ENCODE peak calls at places on chromosome 18, in seven cellular contexts. E, D, F, R, P, K and I are unnamed samples.

GRCh38 chr18:76476665-76477561 is 18.1 kb downstream of the ZNF516 start:
- DNase-seq in F (no peak), R (no peak), E (no peak), D (no peak), K (no peak), P (no peak), I (no peak)

GRCh38 chr18:48781041-48781989 is 169.4 kb downstream of the SMAD7 start:
- DNase-seq in K (peak; percentile 75), D (peak; percentile 54), P (peak; percentile 92), E (peak; percentile 93), F (peak; percentile 93), R (peak; percentile 18), I (peak; percentile 79)

GRCh38 chr18:65754121-65754520 is 3.3 kb downstream of the CDH7 start:
- DNase-seq in E (no peak), K (no peak), R (no peak), P (no peak), D (no peak), F (no peak), I (no peak)

GRCh38 chr18:28760299-28760698 is 583.4 kb upstream of the CDH2 start:
- DNase-seq in K (no peak), R (no peak), E (no peak), F (no peak), D (no peak), P (no peak), I (no peak)

GRCh38 chr18:41466436-41467160 is 488.4 kb upstream of the PIK3C3 start:
- DNase-seq in E (no peak), R (no peak), K (no peak), D (no peak), F (no peak), P (no peak), I (no peak)

GRCh38 chr18:52903858-52904257 is 563.9 kb downstream of the DCC start:
- DNase-seq in F (peak; percentile 9), R (no peak), K (peak; percentile 33), D (peak; percentile 69), P (no peak), E (no peak), I (peak; percentile 36)

GRCh38 chr18:45175505-45175904 is 439.8 kb upstream of the SLC14A2 start:
- DNase-seq in D (no peak), P (no peak), K (no peak), E (no peak), F (no peak), R (no peak), I (no peak)

GRCh38 chr18:49685231-49685942 is 123.5 kb downstream of the LIPG start:
- DNase-seq in D (no peak), F (no peak), E (no peak), P (no peak), R (no peak), K (no peak), I (no peak)

GRCh38 chr18:43574974-43575373 is 297.7 kb upstream of the SYT4 start:
- DNase-seq in P (no peak), K (no peak), E (no peak), R (no peak), D (no peak), F (no peak), I (no peak)

GRCh38 chr18:48921305-48922202 is 29.2 kb downstream of the SMAD7 start:
- DNase-seq in E (no peak), R (no peak), D (no peak), K (no peak), P (no peak), F (no peak), I (no peak)

GRCh38 chr18:635171-635570 is 22.3 kb upstream of the TYMS start:
- DNase-seq in E (no peak), P (no peak), K (no peak), D (no peak), F (no peak), R (no peak), I (no peak)

GRCh38 chr18:13831864-13832508 is 8.0 kb downstream of the MC5R start:
- DNase-seq in D (no peak), R (no peak), F (no peak), K (no peak), E (no peak), P (no peak), I (no peak)

GRCh38 chr18:65753520-65753919 is 2.7 kb downstream of the CDH7 start:
- DNase-seq in F (no peak), R (peak; percentile 8), D (no peak), K (no peak), E (no peak), P (no peak), I (no peak)

GRCh38 chr18:55878224-55878623 is 290.2 kb upstream of the TCF4 start:
- DNase-seq in E (no peak), F (no peak), P (no peak), R (no peak), D (no peak), K (no peak), I (no peak)

GRCh38 chr18:55875330-55875933 is 287.4 kb upstream of the TCF4 start:
- DNase-seq in K (no peak), R (no peak), P (no peak), F (no peak), E (no peak), D (no peak), I (no peak)

GRCh38 chr18:55876254-55876653 is 288.3 kb upstream of the TCF4 start:
- DNase-seq in P (no peak), F (no peak), E (no peak), R (no peak), D (no peak), K (no peak), I (no peak)

GRCh38 chr18:55879331-55879730 is 291.3 kb upstream of the TCF4 start:
- DNase-seq in K (no peak), R (no peak), D (no peak), P (no peak), E (no peak), F (no peak), I (no peak)

DNA sequence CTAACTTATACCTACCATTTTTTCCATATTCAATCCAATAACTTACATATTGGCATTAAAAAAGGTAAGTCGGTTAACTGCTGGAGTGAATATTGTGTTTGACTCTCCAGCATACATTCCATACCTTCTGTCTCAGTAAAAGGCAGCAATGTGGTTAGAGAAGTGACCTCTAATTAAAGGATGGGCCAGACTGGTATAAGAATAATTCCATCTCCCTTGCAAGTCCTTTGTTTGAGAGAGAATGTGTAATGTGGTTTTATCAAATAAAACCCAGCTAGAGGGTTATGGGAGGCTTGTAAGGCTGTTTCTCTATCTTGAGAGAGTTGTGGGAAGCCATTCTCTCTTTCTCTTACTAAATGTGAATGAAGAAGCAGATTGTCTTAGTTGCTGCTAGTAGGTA is 289.3 kb upstream of the TCF4 start:
- DNase-seq in D (no peak), K (no peak), P (no peak), E (no peak), F (no peak), R (no peak), I (no peak)
- H3K27ac ChIP-seq in D (no peak overlapping the region), K (no peak overlapping the region), P (no peak overlapping the region), E (no peak overlapping the region), F (no peak overlapping the region), R (no peak overlapping the region), I (no peak overlapping the region)

GRCh38 chr18:58580078-58580477 is 48.8 kb downstream of the ALPK2 start:
- DNase-seq in P (no peak), R (no peak), D (no peak), K (no peak), F (no peak), E (no peak), I (no peak)

GRCh38 chr18:58580623-58581022 is 48.3 kb downstream of the ALPK2 start:
- DNase-seq in F (no peak), R (no peak), E (no peak), D (no peak), K (no peak), P (no peak), I (no peak)

GRCh38 chr18:58579561-58580047 is 49.3 kb downstream of the ALPK2 start:
- DNase-seq in F (no peak), E (no peak), D (no peak), R (no peak), P (no peak), K (no peak), I (no peak)

GRCh38 chr18:58578835-58579560 is 49.9 kb downstream of the ALPK2 start:
- DNase-seq in D (no peak), P (no peak), E (no peak), K (no peak), R (no peak), F (no peak), I (no peak)

GRCh38 chr18:58581265-58581664 is 47.6 kb downstream of the ALPK2 start:
- DNase-seq in K (no peak), E (no peak), F (no peak), D (no peak), R (no peak), P (no peak), I (no peak)
- TF ChIP-seq CTCF in K (no peak), E (no peak), F (no peak), D (no peak), R (no peak), P (no peak), I (no peak)

DNA sequence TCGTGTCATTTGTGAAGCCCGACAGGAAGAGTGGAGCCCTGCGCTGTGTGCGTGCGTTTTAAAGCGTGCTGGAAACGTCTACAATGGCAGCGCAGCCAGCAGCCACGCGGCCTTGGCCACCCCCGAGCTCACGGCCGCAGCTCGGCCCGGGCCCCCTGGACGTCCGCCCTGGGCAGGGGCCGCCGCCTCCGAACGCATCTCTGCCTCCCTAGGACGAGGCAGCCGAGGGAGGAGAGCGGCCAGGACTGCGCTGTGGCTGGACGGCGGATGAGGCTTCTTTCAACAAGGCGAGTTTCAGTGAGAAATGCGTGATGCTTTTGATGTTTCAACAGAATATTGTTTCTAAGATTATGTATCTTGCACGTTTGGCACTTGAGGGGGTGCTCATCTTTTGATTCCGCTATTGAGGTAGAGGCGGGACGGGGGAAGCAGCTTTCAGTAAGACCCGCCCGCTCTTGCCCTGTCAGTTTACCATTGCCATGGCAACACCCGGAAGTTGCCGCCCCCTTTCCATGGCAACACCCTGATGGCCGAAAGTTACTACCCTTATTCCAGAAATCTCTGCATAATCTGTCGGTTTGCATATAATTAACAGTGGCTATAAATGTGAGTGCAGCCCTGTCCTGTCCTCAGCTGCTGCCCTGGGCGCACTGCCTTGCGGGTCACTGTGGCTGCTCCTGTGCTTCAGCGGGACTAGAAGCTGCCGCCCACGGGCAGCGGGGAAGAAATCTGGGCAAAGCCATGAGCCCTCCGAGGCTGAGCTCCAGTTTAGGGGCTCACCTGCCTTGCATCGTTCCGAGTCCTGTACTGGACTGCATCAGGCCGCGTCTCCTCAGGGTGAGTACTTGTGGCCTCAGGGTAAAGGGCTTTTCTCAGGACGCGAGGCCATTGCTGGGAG is 38.6 kb downstream of the ADNP2 start:
- DNase-seq in P (peak; percentile 88), D (peak; percentile 88), F (peak; percentile 71), E (peak; percentile 51), K (peak; percentile 81), R (peak; percentile 93), I (peak; percentile 87)
- H3K27ac ChIP-seq in P (no peak overlapping the region), D (peak overlapping the region; percentile 74), F (no peak overlapping the region), E (no peak overlapping the region), K (peak overlapping the region; percentile 41), R (peak overlapping the region; percentile 70), I (peak overlapping the region; percentile 68)

GRCh38 chr18:67742954-67743353 is 226.4 kb upstream of the DSEL start:
- DNase-seq in P (no peak), F (no peak), K (no peak), R (no peak), E (no peak), D (no peak), I (no peak)

DNA sequence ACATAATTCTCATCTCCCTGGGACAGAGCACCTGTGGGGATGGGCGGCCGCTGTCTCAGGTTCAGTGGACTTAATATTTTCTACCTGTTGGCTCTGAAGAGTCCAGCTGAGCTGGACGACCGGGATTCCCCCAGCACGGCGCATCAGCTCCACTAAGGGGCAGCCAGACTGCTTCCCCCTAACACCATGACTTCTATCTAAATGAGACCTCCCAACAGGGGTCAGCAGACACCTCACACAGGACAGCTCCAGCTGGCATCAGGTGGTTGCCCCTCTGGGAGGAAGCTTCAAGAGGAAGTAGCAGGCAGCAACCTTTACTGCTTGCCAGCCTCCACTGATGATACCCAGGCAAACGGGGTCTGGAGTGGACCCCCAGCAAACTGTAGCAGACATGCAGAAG is 226.0 kb upstream of the DSEL start:
- DNase-seq in D (no peak), K (no peak), E (no peak), F (no peak), R (no peak), P (no peak), I (no peak)
- TF ChIP-seq CTCF in D (no peak), K (no peak), E (no peak), F (no peak), R (no peak), P (no peak), I (no peak)